ENCODE peak calls at places on chromosomes 6 and 20, in six cellular contexts. R, S, B, I, W and V are unnamed samples. For H3K36me3 and H3K4me1, the result is how much of the 10 kb centered on the place peaks cover.

GRCh38 chr6:1988843-1989242 is 256.6 kb downstream of the GMDS start:
- DNase-seq in R (no peak), S (no peak), B (no peak), I (no peak), W (no peak), V (no peak)

GRCh38 chr6:27726620-27727023 is 185.6 kb downstream of the OR2B2 start:
- DNase-seq in R (no peak), S (no peak), B (peak), I (no peak), W (no peak), V (no peak)

GRCh38 chr6:137910424-137910834 is 43.4 kb downstream of the TNFAIP3 start:
- DNase-seq in R (no peak), S (no peak), B (no peak), I (no peak), W (no peak), V (no peak)

GRCh38 chr20:57425150-57426013 is 34.2 kb downstream of the RBM38 start:
- DNase-seq in R (no peak), S (no peak), B (peak), I (no peak), W (peak), V (no peak)

GRCh38 chr6:104574135-104574750 is 285.5 kb downstream of the HACE1 start:
- DNase-seq in R (no peak), S (no peak), B (peak), I (no peak), W (no peak), V (no peak)

GRCh38 chr6:31697555-31697954 is 5.6 kb downstream of the ABHD16A start:
- DNase-seq in R (no peak), S (no peak), B (no peak), I (no peak), W (no peak), V (no peak)

GRCh38 chr6:43303751-43304331 is 4.8 kb downstream of the CRIP3 start:
- DNase-seq in R (no peak), S (no peak), B (no peak), I (no peak), W (no peak), V (no peak)

GRCh38 chr20:41095110-41095969 is 42.0 kb upstream of the PLCG1 start:
- DNase-seq in R (no peak), S (peak), B (peak), I (peak), W (peak), V (no peak)

GRCh38 chr6:34792605-34793500 is 970 bp downstream of the BLTP3A start:
- DNase-seq in R (peak), S (peak), B (peak), I (peak), W (no peak), V (peak)

GRCh38 chr6:26223213-26223612 is 136.0 kb downstream of the HFE start:
- DNase-seq in R (no peak), S (peak), B (no peak), I (no peak), W (no peak), V (no peak)

GRCh38 chr20:58584051-58584824 is 66.8 kb upstream of the STX16 start:
- DNase-seq in R (peak), S (no peak), B (peak), I (no peak), W (no peak), V (no peak)

GRCh38 chr20:24443436-24443835 is 26.0 kb upstream of the SYNDIG1 start:
- DNase-seq in R (no peak), S (no peak), B (peak), I (no peak), W (no peak), V (no peak)

GRCh38 chr20:24445510-24446170 is 23.8 kb upstream of the SYNDIG1 start:
- DNase-seq in R (no peak), S (no peak), B (peak), I (no peak), W (no peak), V (peak)

GRCh38 chr20:24444531-24445190 is 24.8 kb upstream of the SYNDIG1 start:
- DNase-seq in R (no peak), S (no peak), B (peak), I (no peak), W (no peak), V (peak)

GRCh38 chr20:24448170-24448569 is 21.3 kb upstream of the SYNDIG1 start:
- DNase-seq in R (no peak), S (no peak), B (peak), I (no peak), W (no peak), V (no peak)

GRCh38 chr20:24446811-24447210 is 22.6 kb upstream of the SYNDIG1 start:
- DNase-seq in R (no peak), S (no peak), B (no peak), I (no peak), W (no peak), V (peak)
- H3K36me3 ChIP-seq in R (under half), S (under half), B (under half), I (under half), W (under half), V (under half)

GRCh38 chr6:143742955-143743255 is 65.1 kb downstream of the PHACTR2 start:
- DNase-seq in R (no peak), S (no peak), B (no peak), I (no peak), W (no peak), V (no peak)
- H3K4me1 ChIP-seq in R (under half), S (under half), B (under half), I (half or more), W (half or more), V (under half)

GRCh38 chr6:106101466-106101865 is 15.3 kb downstream of the PRDM1 start:
- DNase-seq in R (no peak), S (no peak), B (no peak), I (no peak), W (no peak), V (no peak)

GRCh38 chr6:106100755-106101154 is 14.6 kb downstream of the PRDM1 start:
- DNase-seq in R (no peak), S (no peak), B (no peak), I (no peak), W (no peak), V (no peak)

GRCh38 chr6:106098383-106099234 is 12.5 kb downstream of the PRDM1 start:
- DNase-seq in R (no peak), S (peak), B (no peak), I (no peak), W (peak), V (no peak)

GRCh38 chr6:106097368-106098231 is 11.5 kb downstream of the PRDM1 start:
- DNase-seq in R (no peak), S (peak), B (no peak), I (no peak), W (no peak), V (no peak)

GRCh38 chr6:106099235-106099537 is 13.1 kb downstream of the PRDM1 start:
- DNase-seq in R (no peak), S (peak), B (no peak), I (no peak), W (no peak), V (no peak)
- H3K36me3 ChIP-seq in R (under half), S (under half), B (half or more), I (under half), W (under half), V (under half)

GRCh38 chr20:53738945-53739798 is 145.5 kb upstream of the ZNF217 start:
- DNase-seq in R (no peak), S (peak), B (no peak), I (no peak), W (no peak), V (no peak)

GRCh38 chr20:53736122-53736756 is 142.6 kb upstream of the ZNF217 start:
- DNase-seq in R (no peak), S (no peak), B (no peak), I (no peak), W (no peak), V (no peak)

GRCh38 chr20:53738039-53738944 is 144.7 kb upstream of the ZNF217 start:
- DNase-seq in R (no peak), S (peak), B (peak), I (peak), W (peak), V (no peak)

GRCh38 chr20:53736757-53737403 is 143.2 kb upstream of the ZNF217 start:
- DNase-seq in R (no peak), S (peak), B (no peak), I (no peak), W (no peak), V (no peak)

GRCh38 chr20:53737404-53738038 is 143.9 kb upstream of the ZNF217 start:
- DNase-seq in R (no peak), S (peak), B (no peak), I (no peak), W (no peak), V (no peak)
- H3K4me1 ChIP-seq in R (under half), S (under half), B (under half), I (under half), W (under half), V (under half)

GRCh38 chr20:44428174-44429016 is 47.3 kb upstream of the TTPAL start:
- DNase-seq in R (no peak), S (no peak), B (no peak), I (no peak), W (no peak), V (no peak)
- H3K36me3 ChIP-seq in R (under half), S (under half), B (under half), I (under half), W (under half), V (under half)

GRCh38 chr6:158559895-158560786 is at the start of gene TMEM181:
- DNase-seq in R (peak), S (peak), B (peak), I (peak), W (peak), V (peak)

GRCh38 chr6:158560787-158561246 is 926 bp downstream of the TMEM181 start:
- DNase-seq in R (peak), S (peak), B (peak), I (peak), W (peak), V (no peak)

GRCh38 chr6:158557927-158558326 is 2.0 kb upstream of the TMEM181 start:
- DNase-seq in R (peak), S (no peak), B (no peak), I (peak), W (no peak), V (peak)

GRCh38 chr6:158558415-158559306 is 1.2 kb upstream of the TMEM181 start:
- DNase-seq in R (peak), S (no peak), B (no peak), I (no peak), W (no peak), V (no peak)

DNA sequence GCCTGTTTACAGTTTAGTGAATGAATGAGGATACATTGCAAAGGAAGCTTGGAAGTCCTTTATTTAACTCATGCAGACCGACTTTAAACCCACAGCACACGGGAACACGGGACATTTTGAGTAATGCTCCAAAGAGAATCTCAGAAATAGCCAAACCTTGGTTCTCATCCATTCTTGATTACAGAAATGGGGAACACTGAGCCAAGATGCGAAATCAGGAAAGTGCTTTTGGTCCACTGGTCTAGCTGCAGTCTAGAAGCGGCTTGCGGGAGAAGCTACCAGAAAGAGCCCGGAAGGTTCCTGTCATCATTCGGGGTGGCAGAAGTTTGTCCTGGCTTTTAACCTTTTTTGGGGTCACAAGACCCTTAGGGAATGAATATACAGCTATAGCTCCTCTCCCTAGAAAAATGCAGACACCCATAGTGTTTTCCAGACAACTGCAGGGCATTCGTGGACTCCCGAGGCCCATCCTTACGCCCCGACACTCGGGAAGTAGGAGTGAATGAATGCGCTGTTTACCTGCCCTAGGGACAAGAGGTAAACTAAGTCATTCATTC is 475 bp upstream of the TMEM181 start:
- DNase-seq in R (peak), S (no peak), B (no peak), I (peak), W (no peak), V (no peak)
- H3K4me1 ChIP-seq in R (under half), S (under half), B (under half), I (under half), W (under half), V (under half)

DNA sequence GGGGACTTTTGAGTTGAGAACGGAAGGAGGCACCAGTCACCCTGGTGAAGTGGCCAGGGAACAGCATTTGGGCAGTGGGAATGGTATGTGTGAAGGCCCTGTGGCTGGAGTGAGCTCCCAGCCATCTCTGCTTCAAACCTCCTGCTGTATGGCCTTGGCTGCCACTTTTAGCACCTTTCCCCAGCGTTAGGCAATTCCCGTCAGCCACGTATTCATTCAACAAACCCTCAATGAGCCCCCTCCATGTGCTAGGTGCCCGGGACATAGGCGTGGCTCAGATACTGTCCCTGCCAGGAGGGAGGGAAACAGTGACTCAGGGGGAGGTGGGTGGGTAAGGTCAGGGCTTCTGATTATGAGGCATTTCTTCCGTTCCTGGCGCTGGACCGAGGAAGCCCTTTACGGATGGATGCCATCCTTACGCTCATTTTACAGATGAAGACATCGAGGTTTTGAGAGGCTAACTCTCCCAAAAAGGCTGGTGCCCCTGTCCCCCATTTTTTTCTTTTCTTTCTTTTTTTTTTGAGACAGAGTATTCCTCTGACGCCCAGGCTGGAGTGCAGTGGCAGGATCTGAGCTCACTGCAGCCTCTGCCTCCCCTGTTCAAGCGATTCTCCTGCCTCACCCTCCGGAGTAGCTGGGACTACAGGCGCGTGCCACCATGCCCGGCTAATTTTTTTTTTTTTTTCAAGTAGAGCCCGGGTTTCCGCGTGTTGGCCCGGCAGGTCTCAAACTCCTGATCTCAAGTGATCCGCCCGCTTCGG is 37.5 kb downstream of the SRC start:
- DNase-seq in R (peak), S (peak), B (peak), I (peak), W (no peak), V (no peak)
- H3K36me3 ChIP-seq in R (under half), S (under half), B (half or more), I (under half), W (under half), V (under half)

GRCh38 chr20:25044261-25044560 is 13.7 kb downstream of the ACSS1 start:
- DNase-seq in R (no peak), S (no peak), B (no peak), I (no peak), W (no peak), V (no peak)
- H3K4me1 ChIP-seq in R (under half), S (under half), B (under half), I (under half), W (half or more), V (under half)

GRCh38 chr20:16530201-16530681 is 43.0 kb downstream of the KIF16B start:
- DNase-seq in R (no peak), S (peak), B (peak), I (peak), W (no peak), V (no peak)
- H3K36me3 ChIP-seq in R (under half), S (under half), B (under half), I (under half), W (under half), V (under half)